ENCODE peak calls at places on chromosomes 16 and 17, in seven cellular contexts. One of them, this sample, is unnamed.

GRCh38 chr16:75305364-75306101 is 54.1 kb upstream of the BCAR1 start:
- DNase-seq in AG10803: peak; percentile 100
- DNase-seq in adrenal gland: peak; percentile 95
- DNase-seq in astrocyte of the spinal cord: peak; percentile 100
- DNase-seq in BE2C: peak; percentile 60
- DNase-seq in RWPE2: peak; percentile 98
- DNase-seq in A673: peak; percentile 99
- DNase-seq in this sample: peak; percentile 63

GRCh38 chr16:67399218-67399733 is 6.0 kb upstream of the TPPP3 start:
- DNase-seq in AG10803: no peak
- DNase-seq in adrenal gland: peak; percentile 44
- DNase-seq in astrocyte of the spinal cord: no peak
- DNase-seq in BE2C: no peak
- DNase-seq in RWPE2: no peak
- DNase-seq in A673: peak; percentile 54
- DNase-seq in this sample: no peak

GRCh38 chr16:6496996-6497395 is 835.6 kb upstream of the RBFOX1 start:
- DNase-seq in AG10803: no peak
- DNase-seq in adrenal gland: no peak
- DNase-seq in astrocyte of the spinal cord: no peak
- DNase-seq in BE2C: no peak
- DNase-seq in RWPE2: no peak
- DNase-seq in A673: no peak
- DNase-seq in this sample: no peak

GRCh38 chr17:66727634-66728570 is 107.0 kb upstream of the CACNG5 start:
- DNase-seq in AG10803: peak; percentile 34
- DNase-seq in adrenal gland: peak; percentile 64
- DNase-seq in astrocyte of the spinal cord: peak; percentile 52
- DNase-seq in BE2C: peak; percentile 88
- DNase-seq in RWPE2: no peak
- DNase-seq in A673: peak; percentile 80
- DNase-seq in this sample: peak; percentile 46

GRCh38 chr16:30027588-30028437 is 3.3 kb downstream of the TLCD3B start:
- DNase-seq in AG10803: no peak
- DNase-seq in adrenal gland: no peak
- DNase-seq in astrocyte of the spinal cord: no peak
- DNase-seq in BE2C: peak; percentile 49
- DNase-seq in RWPE2: no peak
- DNase-seq in A673: no peak
- DNase-seq in this sample: no peak

GRCh38 chr16:46822270-46822669 is 8.7 kb downstream of the C16orf87 start:
- DNase-seq in AG10803: peak; percentile 51
- DNase-seq in adrenal gland: peak; percentile 11
- DNase-seq in astrocyte of the spinal cord: peak; percentile 74
- DNase-seq in BE2C: no peak
- DNase-seq in RWPE2: no peak
- DNase-seq in A673: peak; percentile 26
- DNase-seq in this sample: no peak

GRCh38 chr17:49031965-49032928 is 35.1 kb downstream of the IGF2BP1 start:
- DNase-seq in AG10803: peak; percentile 77
- DNase-seq in adrenal gland: peak; percentile 69
- DNase-seq in astrocyte of the spinal cord: peak; percentile 85
- DNase-seq in BE2C: peak; percentile 60
- DNase-seq in RWPE2: no peak
- DNase-seq in A673: peak; percentile 96
- DNase-seq in this sample: no peak

GRCh38 chr17:73191443-73192218 is 1.2 kb upstream of the COG1 start:
- DNase-seq in AG10803: peak; percentile 67
- DNase-seq in adrenal gland: peak; percentile 89
- DNase-seq in astrocyte of the spinal cord: peak; percentile 76
- DNase-seq in BE2C: peak; percentile 68
- DNase-seq in RWPE2: no peak
- DNase-seq in A673: peak; percentile 88
- DNase-seq in this sample: peak; percentile 55

GRCh38 chr16:8674413-8675022 is at the start of gene ABAT:
- DNase-seq in AG10803: peak; percentile 70
- DNase-seq in adrenal gland: peak; percentile 91
- DNase-seq in astrocyte of the spinal cord: peak; percentile 75
- DNase-seq in BE2C: peak; percentile 95
- DNase-seq in RWPE2: peak; percentile 88
- DNase-seq in A673: peak; percentile 92
- DNase-seq in this sample: peak; percentile 92

GRCh38 chr16:8676160-8676547 is 1.7 kb downstream of the ABAT start:
- DNase-seq in AG10803: no peak
- DNase-seq in adrenal gland: no peak
- DNase-seq in astrocyte of the spinal cord: no peak
- DNase-seq in BE2C: no peak
- DNase-seq in RWPE2: no peak
- DNase-seq in A673: no peak
- DNase-seq in this sample: no peak

GRCh38 chr16:8673611-8674412 is 605 bp upstream of the ABAT start:
- DNase-seq in AG10803: no peak
- DNase-seq in adrenal gland: peak; percentile 54
- DNase-seq in astrocyte of the spinal cord: no peak
- DNase-seq in BE2C: no peak
- DNase-seq in RWPE2: no peak
- DNase-seq in A673: no peak
- DNase-seq in this sample: no peak

GRCh38 chr16:8676737-8677375 is 2.4 kb downstream of the ABAT start:
- DNase-seq in AG10803: no peak
- DNase-seq in adrenal gland: no peak
- DNase-seq in astrocyte of the spinal cord: no peak
- DNase-seq in BE2C: no peak
- DNase-seq in RWPE2: no peak
- DNase-seq in A673: no peak
- DNase-seq in this sample: no peak

DNA sequence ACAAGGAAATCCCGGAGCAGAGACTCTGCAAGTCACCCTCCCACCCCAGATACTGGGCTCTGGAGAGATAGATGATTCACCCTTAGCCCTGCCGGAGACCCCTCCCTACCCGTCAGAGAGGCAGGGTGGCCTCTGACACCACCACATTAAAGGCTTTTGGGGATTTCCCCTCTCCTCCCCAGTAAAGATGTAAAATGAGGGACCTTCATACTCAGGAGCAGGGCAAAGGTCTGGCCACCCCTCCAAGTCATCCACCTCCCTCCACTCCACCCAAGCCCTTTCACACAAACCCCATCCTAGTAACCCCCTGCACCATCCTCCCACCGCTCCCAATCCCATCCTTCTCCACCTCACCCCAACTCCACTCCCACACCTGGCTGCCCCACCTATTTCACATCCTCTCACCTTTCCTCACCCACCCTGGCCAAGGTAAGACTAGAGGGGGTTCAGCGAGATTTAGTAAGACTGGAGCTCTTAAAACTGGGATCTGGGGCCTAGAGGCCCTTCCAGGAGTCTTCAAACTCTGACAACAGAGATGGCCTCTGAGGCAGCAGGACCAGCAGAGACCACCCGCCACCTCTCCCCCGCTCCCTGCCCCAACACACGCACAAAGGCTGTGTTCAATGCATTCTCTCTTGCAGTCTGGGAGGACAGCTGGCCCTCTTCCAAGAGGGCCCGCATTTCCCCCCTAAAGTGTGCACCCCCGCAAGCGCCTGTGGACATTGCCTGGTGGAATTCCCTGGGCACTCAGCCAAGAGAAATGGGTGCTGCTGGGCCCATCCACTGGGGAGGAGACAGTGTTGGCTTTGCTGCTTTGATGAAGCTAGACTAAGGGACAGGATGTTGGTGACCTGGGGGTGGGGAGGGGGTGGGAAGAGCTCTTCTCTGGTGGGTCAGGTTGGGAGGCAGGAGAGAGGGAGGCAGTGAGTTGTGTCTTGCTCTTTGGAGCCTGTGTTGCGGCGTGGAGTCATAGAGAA is 1.1 kb downstream of the ABAT start:
- DNase-seq in AG10803: no peak
- DNase-seq in adrenal gland: no peak
- DNase-seq in astrocyte of the spinal cord: no peak
- DNase-seq in BE2C: peak; percentile 41
- DNase-seq in RWPE2: no peak
- DNase-seq in A673: peak; percentile 29
- DNase-seq in this sample: no peak
- H3K4me3 ChIP-seq in AG10803: no peak overlapping the region
- H3K4me3 ChIP-seq in adrenal gland: no peak overlapping the region
- H3K4me3 ChIP-seq in astrocyte of the spinal cord: no peak overlapping the region
- H3K4me3 ChIP-seq in BE2C: peak overlapping the region; percentile 68
- H3K4me3 ChIP-seq in RWPE2: peak overlapping the region; percentile 45
- H3K4me3 ChIP-seq in A673: peak overlapping the region; percentile 61
- H3K4me3 ChIP-seq in this sample: peak overlapping the region; percentile 76

GRCh38 chr16:66255647-66256046 is 110.8 kb upstream of the CDH5 start:
- DNase-seq in AG10803: no peak
- DNase-seq in adrenal gland: no peak
- DNase-seq in astrocyte of the spinal cord: no peak
- DNase-seq in BE2C: no peak
- DNase-seq in RWPE2: no peak
- DNase-seq in A673: no peak
- DNase-seq in this sample: no peak
- TF ChIP-seq CTCF in AG10803: no peak
- TF ChIP-seq CTCF in adrenal gland: no peak
- TF ChIP-seq CTCF in astrocyte of the spinal cord: no peak
- TF ChIP-seq CTCF in BE2C: peak; percentile 13
- TF ChIP-seq CTCF in RWPE2: no peak
- TF ChIP-seq CTCF in A673: no peak
- TF ChIP-seq CTCF in this sample: no peak

GRCh38 chr17:8063761-8064589 is 23.5 kb downstream of the ALOX12B start:
- DNase-seq in AG10803: no peak
- DNase-seq in adrenal gland: no peak
- DNase-seq in astrocyte of the spinal cord: no peak
- DNase-seq in BE2C: no peak
- DNase-seq in RWPE2: no peak
- DNase-seq in A673: no peak
- DNase-seq in this sample: no peak

GRCh38 chr17:8060274-8060673 is 21.4 kb downstream of the ALOX15B start:
- DNase-seq in AG10803: peak; percentile 63
- DNase-seq in adrenal gland: peak; percentile 77
- DNase-seq in astrocyte of the spinal cord: peak; percentile 66
- DNase-seq in BE2C: peak; percentile 36
- DNase-seq in RWPE2: no peak
- DNase-seq in A673: peak; percentile 83
- DNase-seq in this sample: peak; percentile 66

GRCh38 chr17:8062435-8062806 is 23.6 kb downstream of the ALOX15B start:
- DNase-seq in AG10803: no peak
- DNase-seq in adrenal gland: peak; percentile 73
- DNase-seq in astrocyte of the spinal cord: peak; percentile 41
- DNase-seq in BE2C: no peak
- DNase-seq in RWPE2: no peak
- DNase-seq in A673: no peak
- DNase-seq in this sample: no peak

GRCh38 chr17:8064590-8065019 is 22.9 kb downstream of the ALOX12B start:
- DNase-seq in AG10803: no peak
- DNase-seq in adrenal gland: no peak
- DNase-seq in astrocyte of the spinal cord: no peak
- DNase-seq in BE2C: no peak
- DNase-seq in RWPE2: no peak
- DNase-seq in A673: no peak
- DNase-seq in this sample: no peak

DNA sequence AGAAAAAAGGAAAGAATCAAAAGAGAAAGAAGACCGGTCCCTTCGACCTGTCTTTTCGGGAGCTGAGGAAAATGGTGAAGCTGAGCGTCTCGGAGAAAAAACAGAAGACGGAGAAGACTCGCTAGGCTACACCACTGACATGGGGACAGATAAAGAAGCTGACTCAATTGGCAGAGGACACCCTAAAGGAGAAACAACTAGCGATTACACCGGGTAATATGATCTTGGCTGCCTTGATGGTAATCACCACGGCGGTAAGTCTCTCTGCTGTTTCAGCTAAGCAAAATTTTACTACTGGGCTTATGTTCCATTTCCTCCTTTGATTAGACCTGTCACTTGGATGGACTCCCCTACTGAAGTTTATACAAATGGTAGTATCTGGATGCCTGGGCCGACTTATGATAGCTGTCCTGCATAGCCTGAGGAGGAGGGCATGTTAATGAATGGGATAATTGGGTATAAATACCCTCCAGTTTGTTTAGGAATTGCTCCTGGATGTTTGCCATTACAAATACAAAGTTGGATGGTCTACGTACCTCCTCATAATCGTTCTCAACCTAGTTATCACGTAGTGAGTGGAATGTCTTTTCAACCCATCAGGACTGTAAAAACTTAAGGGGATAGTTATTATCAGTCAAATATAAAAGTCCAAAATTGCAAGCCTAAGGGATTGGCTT is 24.1 kb downstream of the ALOX15B start:
- DNase-seq in AG10803: no peak
- DNase-seq in adrenal gland: no peak
- DNase-seq in astrocyte of the spinal cord: no peak
- DNase-seq in BE2C: no peak
- DNase-seq in RWPE2: no peak
- DNase-seq in A673: no peak
- DNase-seq in this sample: no peak
- H3K4me3 ChIP-seq in AG10803: no peak overlapping the region
- H3K4me3 ChIP-seq in adrenal gland: no peak overlapping the region
- H3K4me3 ChIP-seq in astrocyte of the spinal cord: no peak overlapping the region
- H3K4me3 ChIP-seq in BE2C: no peak overlapping the region
- H3K4me3 ChIP-seq in RWPE2: peak overlapping the region; percentile 14
- H3K4me3 ChIP-seq in A673: peak overlapping the region; percentile 27
- H3K4me3 ChIP-seq in this sample: no peak overlapping the region

GRCh38 chr16:78444-79145 is 570 bp downstream of the MPG start:
- DNase-seq in AG10803: peak; percentile 46
- DNase-seq in adrenal gland: peak; percentile 80
- DNase-seq in astrocyte of the spinal cord: peak; percentile 46
- DNase-seq in BE2C: no peak
- DNase-seq in RWPE2: no peak
- DNase-seq in A673: no peak
- DNase-seq in this sample: peak; percentile 61
- TF ChIP-seq CTCF in AG10803: no peak
- TF ChIP-seq CTCF in adrenal gland: no peak
- TF ChIP-seq CTCF in astrocyte of the spinal cord: no peak
- TF ChIP-seq CTCF in BE2C: no peak
- TF ChIP-seq CTCF in RWPE2: no peak
- TF ChIP-seq CTCF in A673: no peak
- TF ChIP-seq CTCF in this sample: no peak